ENCODE peak calls at places on chromosomes 5 and 9, in nine cellular contexts. One of them, this sample, is unnamed.

GRCh38 chr5:95966005-95966404 is 4.4 kb upstream of the ELL2 start:
- DNase-seq in choroid plexus epithelial cell: no peak
- DNase-seq in HFFc6: no peak
- DNase-seq in heart right ventricle: no peak
- DNase-seq in neural crest cell: no peak
- DNase-seq in stomach: no peak
- DNase-seq in mesothelial cell of epicardium: no peak
- DNase-seq in endothelial cell: no peak
- DNase-seq in cardiac muscle cell: no peak
- DNase-seq in this sample: no peak

GRCh38 chr9:677461-678097 is 163.9 kb upstream of the DMRT1 start:
- DNase-seq in choroid plexus epithelial cell: no peak
- DNase-seq in HFFc6: no peak
- DNase-seq in heart right ventricle: no peak
- DNase-seq in neural crest cell: no peak
- DNase-seq in stomach: no peak
- DNase-seq in mesothelial cell of epicardium: no peak
- DNase-seq in endothelial cell: no peak
- DNase-seq in cardiac muscle cell: no peak
- DNase-seq in this sample: no peak

GRCh38 chr5:162268694-162269481 is 201.3 kb downstream of the GABRG2 start:
- DNase-seq in choroid plexus epithelial cell: no peak
- DNase-seq in HFFc6: no peak
- DNase-seq in heart right ventricle: no peak
- DNase-seq in neural crest cell: no peak
- DNase-seq in stomach: no peak
- DNase-seq in mesothelial cell of epicardium: no peak
- DNase-seq in endothelial cell: no peak
- DNase-seq in cardiac muscle cell: no peak
- DNase-seq in this sample: no peak

GRCh38 chr5:99724732-99725131 is 795.9 kb upstream of the CHD1 start:
- DNase-seq in choroid plexus epithelial cell: no peak
- DNase-seq in HFFc6: no peak
- DNase-seq in heart right ventricle: no peak
- DNase-seq in neural crest cell: no peak
- DNase-seq in stomach: no peak
- DNase-seq in mesothelial cell of epicardium: no peak
- DNase-seq in endothelial cell: no peak
- DNase-seq in cardiac muscle cell: no peak
- DNase-seq in this sample: no peak

GRCh38 chr5:143309661-143310431 is 93.6 kb downstream of the NR3C1 start:
- DNase-seq in choroid plexus epithelial cell: peak
- DNase-seq in HFFc6: no peak
- DNase-seq in heart right ventricle: no peak
- DNase-seq in neural crest cell: no peak
- DNase-seq in stomach: no peak
- DNase-seq in mesothelial cell of epicardium: no peak
- DNase-seq in endothelial cell: no peak
- DNase-seq in cardiac muscle cell: peak
- DNase-seq in this sample: no peak

GRCh38 chr5:137440800-137441199 is 58.3 kb downstream of the SPOCK1 start:
- DNase-seq in choroid plexus epithelial cell: no peak
- DNase-seq in HFFc6: no peak
- DNase-seq in heart right ventricle: no peak
- DNase-seq in neural crest cell: no peak
- DNase-seq in stomach: no peak
- DNase-seq in mesothelial cell of epicardium: no peak
- DNase-seq in endothelial cell: no peak
- DNase-seq in cardiac muscle cell: no peak
- DNase-seq in this sample: no peak

GRCh38 chr5:54453091-54453490 is 2.4 kb upstream of the HSPB3 start:
- DNase-seq in choroid plexus epithelial cell: no peak
- DNase-seq in HFFc6: no peak
- DNase-seq in heart right ventricle: no peak
- DNase-seq in neural crest cell: no peak
- DNase-seq in stomach: no peak
- DNase-seq in mesothelial cell of epicardium: no peak
- DNase-seq in endothelial cell: no peak
- DNase-seq in cardiac muscle cell: peak
- DNase-seq in this sample: no peak

GRCh38 chr5:134506054-134507039 is 19.1 kb upstream of the JADE2 start:
- DNase-seq in choroid plexus epithelial cell: no peak
- DNase-seq in HFFc6: peak
- DNase-seq in heart right ventricle: peak
- DNase-seq in neural crest cell: no peak
- DNase-seq in stomach: peak
- DNase-seq in mesothelial cell of epicardium: no peak
- DNase-seq in endothelial cell: no peak
- DNase-seq in cardiac muscle cell: peak
- DNase-seq in this sample: peak

GRCh38 chr5:171437286-171437821 is 17.9 kb downstream of the FGF18 start:
- DNase-seq in choroid plexus epithelial cell: peak
- DNase-seq in HFFc6: no peak
- DNase-seq in heart right ventricle: no peak
- DNase-seq in neural crest cell: no peak
- DNase-seq in stomach: peak
- DNase-seq in mesothelial cell of epicardium: no peak
- DNase-seq in endothelial cell: no peak
- DNase-seq in cardiac muscle cell: no peak
- DNase-seq in this sample: no peak

GRCh38 chr5:31408814-31409213 is 123.1 kb downstream of the DROSHA start:
- DNase-seq in choroid plexus epithelial cell: peak
- DNase-seq in HFFc6: peak
- DNase-seq in heart right ventricle: no peak
- DNase-seq in neural crest cell: no peak
- DNase-seq in stomach: no peak
- DNase-seq in mesothelial cell of epicardium: no peak
- DNase-seq in endothelial cell: no peak
- DNase-seq in cardiac muscle cell: peak
- DNase-seq in this sample: no peak

GRCh38 chr5:36944024-36944423 is 67.5 kb downstream of the NIPBL start:
- DNase-seq in choroid plexus epithelial cell: no peak
- DNase-seq in HFFc6: no peak
- DNase-seq in heart right ventricle: no peak
- DNase-seq in neural crest cell: no peak
- DNase-seq in stomach: no peak
- DNase-seq in mesothelial cell of epicardium: no peak
- DNase-seq in endothelial cell: no peak
- DNase-seq in cardiac muscle cell: no peak
- DNase-seq in this sample: no peak

GRCh38 chr5:36946101-36946500 is 69.5 kb downstream of the NIPBL start:
- DNase-seq in choroid plexus epithelial cell: no peak
- DNase-seq in HFFc6: no peak
- DNase-seq in heart right ventricle: no peak
- DNase-seq in neural crest cell: no peak
- DNase-seq in stomach: no peak
- DNase-seq in mesothelial cell of epicardium: no peak
- DNase-seq in endothelial cell: no peak
- DNase-seq in cardiac muscle cell: no peak
- DNase-seq in this sample: no peak

GRCh38 chr5:36943584-36943983 is 67.0 kb downstream of the NIPBL start:
- DNase-seq in choroid plexus epithelial cell: no peak
- DNase-seq in HFFc6: no peak
- DNase-seq in heart right ventricle: no peak
- DNase-seq in neural crest cell: no peak
- DNase-seq in stomach: no peak
- DNase-seq in mesothelial cell of epicardium: no peak
- DNase-seq in endothelial cell: no peak
- DNase-seq in cardiac muscle cell: no peak
- DNase-seq in this sample: no peak

GRCh38 chr5:36944607-36945225 is 68.1 kb downstream of the NIPBL start:
- DNase-seq in choroid plexus epithelial cell: peak
- DNase-seq in HFFc6: peak
- DNase-seq in heart right ventricle: no peak
- DNase-seq in neural crest cell: no peak
- DNase-seq in stomach: no peak
- DNase-seq in mesothelial cell of epicardium: no peak
- DNase-seq in endothelial cell: no peak
- DNase-seq in cardiac muscle cell: peak
- DNase-seq in this sample: no peak

GRCh38 chr5:36945687-36946086 is 69.1 kb downstream of the NIPBL start:
- DNase-seq in choroid plexus epithelial cell: no peak
- DNase-seq in HFFc6: no peak
- DNase-seq in heart right ventricle: no peak
- DNase-seq in neural crest cell: no peak
- DNase-seq in stomach: no peak
- DNase-seq in mesothelial cell of epicardium: no peak
- DNase-seq in endothelial cell: no peak
- DNase-seq in cardiac muscle cell: no peak
- DNase-seq in this sample: no peak
- TF ChIP-seq CTCF in choroid plexus epithelial cell: no peak
- TF ChIP-seq CTCF in HFFc6: no peak
- TF ChIP-seq CTCF in heart right ventricle: no peak
- TF ChIP-seq CTCF in neural crest cell: no peak
- TF ChIP-seq CTCF in stomach: no peak
- TF ChIP-seq CTCF in mesothelial cell of epicardium: no peak
- TF ChIP-seq CTCF in endothelial cell: no peak
- TF ChIP-seq CTCF in cardiac muscle cell: no peak
- TF ChIP-seq CTCF in this sample: no peak

GRCh38 chr5:65102826-65103673 is 334.3 kb downstream of the CWC27 start:
- DNase-seq in choroid plexus epithelial cell: peak
- DNase-seq in HFFc6: no peak
- DNase-seq in heart right ventricle: peak
- DNase-seq in neural crest cell: no peak
- DNase-seq in stomach: peak
- DNase-seq in mesothelial cell of epicardium: no peak
- DNase-seq in endothelial cell: peak
- DNase-seq in cardiac muscle cell: peak
- DNase-seq in this sample: peak
- TF ChIP-seq CTCF in choroid plexus epithelial cell: peak
- TF ChIP-seq CTCF in HFFc6: no peak
- TF ChIP-seq CTCF in heart right ventricle: no peak
- TF ChIP-seq CTCF in neural crest cell: no peak
- TF ChIP-seq CTCF in stomach: peak
- TF ChIP-seq CTCF in mesothelial cell of epicardium: no peak
- TF ChIP-seq CTCF in endothelial cell: no peak
- TF ChIP-seq CTCF in cardiac muscle cell: peak
- TF ChIP-seq CTCF in this sample: peak

GRCh38 chr5:79111387-79111959 is at the start of gene BHMT:
- DNase-seq in choroid plexus epithelial cell: no peak
- DNase-seq in HFFc6: no peak
- DNase-seq in heart right ventricle: no peak
- DNase-seq in neural crest cell: no peak
- DNase-seq in stomach: peak
- DNase-seq in mesothelial cell of epicardium: no peak
- DNase-seq in endothelial cell: no peak
- DNase-seq in cardiac muscle cell: no peak
- DNase-seq in this sample: no peak

GRCh38 chr5:79107020-79107796 is 4.4 kb upstream of the BHMT start:
- DNase-seq in choroid plexus epithelial cell: peak
- DNase-seq in HFFc6: peak
- DNase-seq in heart right ventricle: no peak
- DNase-seq in neural crest cell: no peak
- DNase-seq in stomach: no peak
- DNase-seq in mesothelial cell of epicardium: no peak
- DNase-seq in endothelial cell: no peak
- DNase-seq in cardiac muscle cell: peak
- DNase-seq in this sample: no peak

GRCh38 chr5:79109527-79110492 is 1.8 kb upstream of the BHMT start:
- DNase-seq in choroid plexus epithelial cell: peak
- DNase-seq in HFFc6: no peak
- DNase-seq in heart right ventricle: no peak
- DNase-seq in neural crest cell: no peak
- DNase-seq in stomach: no peak
- DNase-seq in mesothelial cell of epicardium: no peak
- DNase-seq in endothelial cell: peak
- DNase-seq in cardiac muscle cell: no peak
- DNase-seq in this sample: peak

GRCh38 chr5:79108792-79109191 is 2.8 kb upstream of the BHMT start:
- DNase-seq in choroid plexus epithelial cell: no peak
- DNase-seq in HFFc6: no peak
- DNase-seq in heart right ventricle: no peak
- DNase-seq in neural crest cell: no peak
- DNase-seq in stomach: no peak
- DNase-seq in mesothelial cell of epicardium: no peak
- DNase-seq in endothelial cell: no peak
- DNase-seq in cardiac muscle cell: no peak
- DNase-seq in this sample: no peak

GRCh38 chr5:79105868-79106267 is 5.7 kb upstream of the BHMT start:
- DNase-seq in choroid plexus epithelial cell: no peak
- DNase-seq in HFFc6: no peak
- DNase-seq in heart right ventricle: no peak
- DNase-seq in neural crest cell: no peak
- DNase-seq in stomach: no peak
- DNase-seq in mesothelial cell of epicardium: no peak
- DNase-seq in endothelial cell: no peak
- DNase-seq in cardiac muscle cell: no peak
- DNase-seq in this sample: no peak
- TF ChIP-seq CTCF in choroid plexus epithelial cell: no peak
- TF ChIP-seq CTCF in HFFc6: peak
- TF ChIP-seq CTCF in heart right ventricle: no peak
- TF ChIP-seq CTCF in neural crest cell: no peak
- TF ChIP-seq CTCF in stomach: no peak
- TF ChIP-seq CTCF in mesothelial cell of epicardium: peak
- TF ChIP-seq CTCF in endothelial cell: peak
- TF ChIP-seq CTCF in cardiac muscle cell: no peak
- TF ChIP-seq CTCF in this sample: no peak

GRCh38 chr9:127281887-127282286 is 17.3 kb downstream of the GARNL3 start:
- DNase-seq in choroid plexus epithelial cell: no peak
- DNase-seq in HFFc6: no peak
- DNase-seq in heart right ventricle: no peak
- DNase-seq in neural crest cell: no peak
- DNase-seq in stomach: no peak
- DNase-seq in mesothelial cell of epicardium: no peak
- DNase-seq in endothelial cell: no peak
- DNase-seq in cardiac muscle cell: no peak
- DNase-seq in this sample: no peak

GRCh38 chr9:127280880-127281660 is 16.5 kb downstream of the GARNL3 start:
- DNase-seq in choroid plexus epithelial cell: no peak
- DNase-seq in HFFc6: no peak
- DNase-seq in heart right ventricle: no peak
- DNase-seq in neural crest cell: no peak
- DNase-seq in stomach: no peak
- DNase-seq in mesothelial cell of epicardium: no peak
- DNase-seq in endothelial cell: no peak
- DNase-seq in cardiac muscle cell: no peak
- DNase-seq in this sample: no peak

GRCh38 chr9:127282611-127283010 is 18.0 kb downstream of the GARNL3 start:
- DNase-seq in choroid plexus epithelial cell: no peak
- DNase-seq in HFFc6: no peak
- DNase-seq in heart right ventricle: no peak
- DNase-seq in neural crest cell: no peak
- DNase-seq in stomach: no peak
- DNase-seq in mesothelial cell of epicardium: no peak
- DNase-seq in endothelial cell: no peak
- DNase-seq in cardiac muscle cell: no peak
- DNase-seq in this sample: no peak

GRCh38 chr9:127285957-127286356 is 21.4 kb downstream of the GARNL3 start:
- DNase-seq in choroid plexus epithelial cell: peak
- DNase-seq in HFFc6: no peak
- DNase-seq in heart right ventricle: no peak
- DNase-seq in neural crest cell: no peak
- DNase-seq in stomach: no peak
- DNase-seq in mesothelial cell of epicardium: no peak
- DNase-seq in endothelial cell: no peak
- DNase-seq in cardiac muscle cell: peak
- DNase-seq in this sample: no peak

DNA sequence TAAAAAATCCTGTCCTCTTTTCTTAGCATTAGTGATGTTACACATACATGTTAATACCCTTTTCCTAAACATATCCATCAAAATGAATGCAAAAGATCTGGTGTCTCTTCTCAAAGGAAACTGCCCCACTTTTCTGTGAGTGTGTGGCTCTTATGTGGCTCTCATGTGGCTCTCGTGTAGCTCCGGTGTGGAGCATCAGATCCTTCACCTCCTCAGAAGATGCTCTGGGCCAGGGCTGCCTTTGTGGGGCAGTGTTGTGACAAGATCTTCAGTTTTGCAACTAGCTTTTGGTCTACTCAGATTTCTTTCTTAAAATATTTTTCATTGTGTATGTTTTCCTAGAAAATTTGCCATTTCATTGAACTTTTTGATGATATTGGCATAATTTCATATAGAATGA is 19.3 kb downstream of the GARNL3 start:
- DNase-seq in choroid plexus epithelial cell: peak
- DNase-seq in HFFc6: peak
- DNase-seq in heart right ventricle: no peak
- DNase-seq in neural crest cell: no peak
- DNase-seq in stomach: no peak
- DNase-seq in mesothelial cell of epicardium: no peak
- DNase-seq in endothelial cell: no peak
- DNase-seq in cardiac muscle cell: peak
- DNase-seq in this sample: peak
- TF ChIP-seq CTCF in choroid plexus epithelial cell: peak
- TF ChIP-seq CTCF in HFFc6: peak
- TF ChIP-seq CTCF in heart right ventricle: no peak
- TF ChIP-seq CTCF in neural crest cell: no peak
- TF ChIP-seq CTCF in stomach: no peak
- TF ChIP-seq CTCF in mesothelial cell of epicardium: no peak
- TF ChIP-seq CTCF in endothelial cell: no peak
- TF ChIP-seq CTCF in cardiac muscle cell: peak
- TF ChIP-seq CTCF in this sample: no peak